ENCODE peak calls at places on chromosomes 4 and X, in eight cellular contexts. Q is stimulated activated naive CD8-positive, alpha-beta T cell treated with anti-CD3 and anti-CD28 coated beads, Interleukin-15, Interleukin-2, amounts not matched to agents 100 U/mL and 50 U/mL, for 24 hours; W is central memory CD8-positive, alpha-beta T cell; U is iPS-NIHi11; F is anterior cingulate cortex; H is NCI-H2029 treated with DMSO at 0.1 percent for 48 hours; J is stimulated activated CD4-positive, alpha-beta T cell treated with anti-CD3 and anti-CD28 coated beads, Interleukin-1b, Interleukin-23, amount 100 ng/mL, for 1 hour; K is D721Med. R is an unnamed sample.

GRCh38 chr4:2832309-2832980 is 11.2 kb upstream of the ADD1 start:
- DNase-seq in Q (no peak), K (peak; percentile 15), J (no peak), H (no peak), F (no peak), W (no peak), U (peak; percentile 7), R (no peak)

GRCh38 chrX:27680726-27681125 is 90.6 kb downstream of the DCAF8L2 start:
- DNase-seq in F (no peak), H (no peak), W (no peak), K (no peak), U (no peak), Q (no peak), J (no peak), R (no peak)

GRCh38 chrX:154714925-154715324 is 36.0 kb downstream of the GAB3 start:
- DNase-seq in U (peak; percentile 63), H (no peak), W (peak; percentile 39), K (peak; percentile 13), J (no peak), F (no peak), Q (peak; percentile 35), R (peak; percentile 70)

GRCh38 chr4:154076921-154077320 is 288.0 kb upstream of the SFRP2 start:
- DNase-seq in K (no peak), W (no peak), J (no peak), U (no peak), F (no peak), H (no peak), Q (no peak), R (no peak)

GRCh38 chrX:64152857-64153256 is 52.7 kb downstream of the AMER1 start:
- DNase-seq in K (no peak), Q (no peak), U (no peak), W (no peak), F (no peak), H (no peak), J (no peak), R (peak; percentile 11)

GRCh38 chr4:37892641-37893040 is 1.8 kb downstream of the TBC1D1 start:
- DNase-seq in Q (peak; percentile 67), W (peak; percentile 32), U (no peak), J (no peak), K (no peak), H (no peak), F (no peak), R (no peak)

GRCh38 chr4:159103406-159104131 is 690 bp downstream of the RAPGEF2 start:
- DNase-seq in J (peak; percentile 10), U (peak; percentile 62), K (peak; percentile 17), Q (peak; percentile 59), W (no peak), H (no peak), F (no peak), R (peak; percentile 82)

GRCh38 chrX:148929686-148930085 is 429.3 kb downstream of the AFF2 start:
- DNase-seq in U (no peak), Q (no peak), K (no peak), H (no peak), F (no peak), J (no peak), W (no peak), R (no peak)

GRCh38 chrX:40471965-40472648 is 108.7 kb upstream of the ATP6AP2 start:
- DNase-seq in F (peak; percentile 6), U (peak; percentile 33), J (no peak), Q (peak; percentile 24), K (no peak), W (no peak), H (no peak), R (peak; percentile 82)

GRCh38 chrX:17214962-17215361 is 160.0 kb upstream of the NHS start:
- DNase-seq in K (no peak), Q (no peak), F (no peak), W (no peak), U (no peak), J (no peak), H (no peak), R (no peak)

GRCh38 chr4:52825311-52826090 is 36.6 kb upstream of the RASL11B start:
- DNase-seq in F (no peak), K (no peak), H (no peak), U (no peak), J (no peak), W (no peak), Q (no peak), R (no peak)

GRCh38 chrX:138487866-138488265 is 223.7 kb downstream of the FGF13 start:
- DNase-seq in F (no peak), W (no peak), U (no peak), J (no peak), H (no peak), K (no peak), Q (no peak), R (no peak)

GRCh38 chr4:56757270-56757746 is 64.2 kb downstream of the SPINK2 start:
- DNase-seq in J (no peak), K (no peak), F (no peak), W (no peak), H (no peak), Q (peak; percentile 30), U (no peak), R (peak; percentile 66)

GRCh38 chr4:70688795-70689231 is 481 bp downstream of the UTP3 start:
- DNase-seq in J (no peak), Q (no peak), H (no peak), U (no peak), W (no peak), F (no peak), K (no peak), R (peak; percentile 59)

GRCh38 chr4:25160714-25161598 is 707 bp upstream of the SEPSECS start:
- DNase-seq in Q (no peak), H (peak; percentile 85), J (no peak), U (peak; percentile 11), K (no peak), F (no peak), W (no peak), R (peak; percentile 9)